ENCODE peak calls at places on chromosome 19, in nine cellular contexts. Y, C, B, K, I, S, W, Q and J are unnamed samples.

GRCh38 chr19:1400281-1401137 is 833 bp downstream of the GAMT start:
- DNase-seq in Y (no peak), C (no peak), B (no peak), K (peak; percentile 66), I (peak; percentile 68), S (no peak), W (no peak), Q (no peak), J (no peak)

GRCh38 chr19:45320997-45321775 is 1.5 kb downstream of the CKM start:
- DNase-seq in Y (no peak), C (no peak), B (no peak), K (no peak), I (no peak), S (no peak), W (no peak), Q (no peak), J (no peak)

GRCh38 chr19:45601524-45602522 is at the start of gene GPR4:
- DNase-seq in Y (no peak), C (no peak), B (no peak), K (peak; percentile 50), I (peak; percentile 44), S (peak; percentile 48), W (no peak), Q (no peak), J (no peak)

GRCh38 chr19:46475976-46476375 is 4.6 kb upstream of the PNMA8A start:
- DNase-seq in Y (no peak), C (no peak), B (no peak), K (no peak), I (no peak), S (no peak), W (no peak), Q (no peak), J (no peak)

GRCh38 chr19:4098493-4098892 is 25.4 kb downstream of the MAP2K2 start:
- DNase-seq in Y (no peak), C (no peak), B (no peak), K (no peak), I (peak; percentile 75), S (no peak), W (no peak), Q (no peak), J (no peak)

GRCh38 chr19:3338541-3339181 is 27.7 kb upstream of the NFIC start:
- DNase-seq in Y (no peak), C (no peak), B (peak; percentile 90), K (no peak), I (no peak), S (no peak), W (no peak), Q (no peak), J (no peak)

GRCh38 chr19:57244513-57244912 is 4.1 kb downstream of the ZNF805 start:
- DNase-seq in Y (no peak), C (no peak), B (no peak), K (no peak), I (no peak), S (no peak), W (no peak), Q (no peak), J (no peak)

GRCh38 chr19:18291019-18291524 is 9.7 kb upstream of the JUND start:
- DNase-seq in Y (no peak), C (no peak), B (no peak), K (no peak), I (no peak), S (no peak), W (no peak), Q (no peak), J (no peak)

GRCh38 chr19:58170860-58171259 is 12.0 kb upstream of the ZNF274 start:
- DNase-seq in Y (peak; percentile 33), C (no peak), B (no peak), K (no peak), I (no peak), S (peak; percentile 17), W (no peak), Q (no peak), J (no peak)

GRCh38 chr19:28289294-28290063 is 923.5 kb downstream of the UQCRFS1 start:
- DNase-seq in Y (peak; percentile 26), C (no peak), B (no peak), K (no peak), I (no peak), S (peak; percentile 44), W (no peak), Q (peak; percentile 26), J (no peak)

GRCh38 chr19:32407004-32407992 is 1.7 kb downstream of the DPY19L3 start:
- DNase-seq in Y (peak; percentile 31), C (no peak), B (peak; percentile 90), K (no peak), I (no peak), S (peak; percentile 88), W (no peak), Q (no peak), J (no peak)
- H3K4me3 ChIP-seq in Y (peak overlapping the region; percentile 91), C (peak overlapping the region; percentile 97), B (no peak overlapping the region), K (no peak overlapping the region), I (no peak overlapping the region), S (peak overlapping the region; percentile 87), W (peak overlapping the region; percentile 84), Q (peak overlapping the region; percentile 82), J (no peak overlapping the region)

DNA sequence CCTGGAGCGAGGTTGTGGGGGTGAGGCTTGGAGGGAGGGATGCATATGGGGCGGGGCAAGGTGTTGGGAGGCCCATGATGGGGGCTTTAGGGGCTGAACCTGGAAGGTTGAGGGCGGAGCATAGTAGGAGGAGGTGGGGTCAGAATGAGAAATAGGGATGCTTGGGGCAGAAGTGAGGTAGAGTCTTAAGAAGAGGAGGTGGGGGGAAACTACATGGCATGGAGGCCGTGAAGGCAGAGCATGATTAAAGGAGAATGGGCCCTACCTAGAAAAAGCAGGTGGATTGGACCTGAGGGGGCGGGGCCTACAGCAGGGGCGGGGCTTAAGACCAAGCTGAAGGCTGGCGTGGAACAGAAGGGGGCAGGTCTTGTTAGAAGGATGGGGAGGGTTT is 789 bp downstream of the NR1H2 start:
- DNase-seq in Y (peak; percentile 23), C (no peak), B (no peak), K (no peak), I (no peak), S (peak; percentile 19), W (peak; percentile 58), Q (no peak), J (no peak)
- H3K4me3 ChIP-seq in Y (peak overlapping the region; percentile 43), C (peak overlapping the region; percentile 36), B (no peak overlapping the region), K (peak overlapping the region; percentile 72), I (peak overlapping the region; percentile 65), S (peak overlapping the region; percentile 42), W (peak overlapping the region; percentile 95), Q (peak overlapping the region; percentile 11), J (peak overlapping the region; percentile 48)

DNA sequence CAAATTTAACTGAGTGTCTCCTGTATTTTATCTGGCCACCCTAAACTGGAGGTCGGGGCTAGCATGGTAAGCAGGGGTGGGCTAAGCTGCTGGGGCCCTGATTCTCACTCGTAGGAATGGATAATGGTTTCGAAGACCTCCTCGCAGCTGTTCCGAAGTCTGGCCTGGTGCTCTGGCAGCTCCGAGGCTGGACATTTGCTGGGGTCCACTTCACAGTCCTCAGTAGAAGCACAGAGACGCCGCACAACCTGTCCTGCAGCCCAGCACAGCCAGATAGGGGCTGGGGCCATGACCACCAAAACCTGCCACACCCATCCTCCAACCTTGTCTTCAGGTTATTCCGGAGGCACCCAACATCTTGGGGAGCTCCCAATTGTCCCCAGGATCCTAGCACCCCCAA is 6.2 kb upstream of the WIZ start:
- DNase-seq in Y (no peak), C (no peak), B (no peak), K (no peak), I (no peak), S (no peak), W (no peak), Q (no peak), J (no peak)
- H3K4me3 ChIP-seq in Y (no peak overlapping the region), C (no peak overlapping the region), B (no peak overlapping the region), K (no peak overlapping the region), I (no peak overlapping the region), S (no peak overlapping the region), W (no peak overlapping the region), Q (no peak overlapping the region), J (no peak overlapping the region)

GRCh38 chr19:55081773-55082022 is 6.0 kb downstream of the EPS8L1 start:
- DNase-seq in Y (no peak), C (no peak), B (no peak), K (no peak), I (no peak), S (no peak), W (no peak), Q (no peak), J (no peak)
- H3K4me3 ChIP-seq in Y (peak overlapping the region; percentile 62), C (no peak overlapping the region), B (no peak overlapping the region), K (peak overlapping the region; percentile 0), I (peak overlapping the region; percentile 37), S (peak overlapping the region; percentile 57), W (no peak overlapping the region), Q (peak overlapping the region; percentile 13), J (no peak overlapping the region)

GRCh38 chr19:10762656-10763055 is 44.8 kb downstream of the DNM2 start:
- DNase-seq in Y (no peak), C (no peak), B (no peak), K (peak; percentile 62), I (peak; percentile 66), S (no peak), W (no peak), Q (no peak), J (no peak)

GRCh38 chr19:10761443-10762242 is 43.8 kb downstream of the DNM2 start:
- DNase-seq in Y (no peak), C (no peak), B (no peak), K (no peak), I (no peak), S (no peak), W (no peak), Q (no peak), J (no peak)

GRCh38 chr19:10758978-10759377 is 41.1 kb downstream of the DNM2 start:
- DNase-seq in Y (no peak), C (no peak), B (no peak), K (no peak), I (no peak), S (no peak), W (no peak), Q (no peak), J (no peak)

GRCh38 chr19:10763399-10763798 is 45.5 kb downstream of the DNM2 start:
- DNase-seq in Y (no peak), C (no peak), B (no peak), K (no peak), I (no peak), S (no peak), W (no peak), Q (no peak), J (no peak)

GRCh38 chr19:10760268-10760944 is 42.5 kb downstream of the DNM2 start:
- DNase-seq in Y (no peak), C (no peak), B (no peak), K (no peak), I (no peak), S (no peak), W (peak; percentile 46), Q (no peak), J (no peak)
- H3K4me3 ChIP-seq in Y (no peak overlapping the region), C (peak overlapping the region; percentile 57), B (no peak overlapping the region), K (no peak overlapping the region), I (no peak overlapping the region), S (no peak overlapping the region), W (no peak overlapping the region), Q (no peak overlapping the region), J (no peak overlapping the region)

GRCh38 chr19:55048446-55048845 is 10.4 kb upstream of the GP6 start:
- DNase-seq in Y (no peak), C (no peak), B (no peak), K (no peak), I (no peak), S (no peak), W (no peak), Q (no peak), J (no peak)
- H3K4me3 ChIP-seq in Y (no peak overlapping the region), C (no peak overlapping the region), B (no peak overlapping the region), K (no peak overlapping the region), I (no peak overlapping the region), S (no peak overlapping the region), W (no peak overlapping the region), Q (no peak overlapping the region), J (no peak overlapping the region)

GRCh38 chr19:35142531-35143230 is 374 bp upstream of the FXYD7 start:
- DNase-seq in Y (peak; percentile 40), C (no peak), B (no peak), K (peak; percentile 58), I (no peak), S (peak; percentile 52), W (no peak), Q (no peak), J (no peak)
- H3K4me3 ChIP-seq in Y (no peak overlapping the region), C (peak overlapping the region; percentile 27), B (no peak overlapping the region), K (peak overlapping the region; percentile 29), I (no peak overlapping the region), S (no peak overlapping the region), W (peak overlapping the region; percentile 66), Q (no peak overlapping the region), J (peak overlapping the region; percentile 8)